ENCODE peak calls at places on chromosomes 4 and X, in four cellular contexts. A, D, O and Z are unnamed samples.

GRCh38 chr4:14837860-14838259 is 164.4 kb upstream of the CPEB2 start:
- DNase-seq in A (no peak), D (no peak), O (no peak), Z (no peak)

GRCh38 chrX:10749113-10749512 is 128.7 kb upstream of the MID1 start:
- DNase-seq in A (no peak), D (no peak), O (peak; percentile 22), Z (no peak)

GRCh38 chr4:5751073-5751917 is 40.3 kb downstream of the EVC start:
- DNase-seq in A (no peak), D (no peak), O (peak; percentile 53), Z (peak; percentile 62)

GRCh38 chr4:159326470-159326869 is 223.6 kb downstream of the RAPGEF2 start:
- DNase-seq in A (no peak), D (no peak), O (no peak), Z (no peak)

GRCh38 chr4:166065324-166065723 is 192.3 kb downstream of the TLL1 start:
- DNase-seq in A (no peak), D (no peak), O (no peak), Z (no peak)

GRCh38 chr4:169744601-169745000 is 13.1 kb downstream of the HPF1 start:
- DNase-seq in A (no peak), D (no peak), O (peak; percentile 21), Z (no peak)

GRCh38 chrX:77167993-77168392 is 279.2 kb upstream of the FGF16 start:
- DNase-seq in A (peak; percentile 27), D (no peak), O (no peak), Z (no peak)

GRCh38 chr4:81030617-81031388 is at the start of gene BMP3:
- DNase-seq in A (no peak), D (no peak), O (peak; percentile 69), Z (peak; percentile 81)

GRCh38 chr4:143443728-143444127 is 69.8 kb upstream of the SMARCA5 start:
- DNase-seq in A (no peak), D (no peak), O (no peak), Z (no peak)

GRCh38 chr4:165433529-165433928 is 54.7 kb downstream of the CPE start:
- DNase-seq in A (no peak), D (no peak), O (no peak), Z (no peak)

GRCh38 chrX:140661657-140662056 is 47.9 kb upstream of the LINC00632 start:
- DNase-seq in A (no peak), D (no peak), O (no peak), Z (no peak)

GRCh38 chr4:64581422-64581821 is 172.2 kb upstream of the TECRL start:
- DNase-seq in A (no peak), D (no peak), O (peak; percentile 50), Z (no peak)

GRCh38 chrX:39766085-39766726 is 331.6 kb downstream of the BCOR start:
- DNase-seq in A (no peak), D (no peak), O (no peak), Z (peak; percentile 69)

GRCh38 chrX:114162068-114162735 is 421.7 kb upstream of the HTR2C start:
- DNase-seq in A (no peak), D (peak; percentile 13), O (no peak), Z (peak; percentile 92)

GRCh38 chr4:48944659-48945290 is 38.2 kb upstream of the OCIAD2 start:
- DNase-seq in A (no peak), D (no peak), O (no peak), Z (peak; percentile 84)

GRCh38 chrX:108312938-108313337 is 125.3 kb downstream of the COL4A6 start:
- DNase-seq in A (peak; percentile 11), D (no peak), O (peak; percentile 75), Z (peak; percentile 72)

GRCh38 chr4:38805530-38806145 is 1.0 kb upstream of the TLR1 start:
- DNase-seq in A (peak; percentile 44), D (no peak), O (no peak), Z (no peak)

GRCh38 chrX:49111846-49112245 is 11.7 kb downstream of the GPKOW start:
- DNase-seq in A (no peak), D (no peak), O (no peak), Z (no peak)

GRCh38 chr4:19944806-19945205 is 306.9 kb upstream of the SLIT2 start:
- DNase-seq in A (no peak), D (no peak), O (no peak), Z (peak; percentile 70)

GRCh38 chrX:9825129-9825865 is 39.1 kb downstream of the SHROOM2 start:
- DNase-seq in A (peak; percentile 22), D (no peak), O (no peak), Z (no peak)

GRCh38 chrX:70132244-70132643 is 1.0 kb upstream of the IGBP1 start:
- DNase-seq in A (no peak), D (no peak), O (no peak), Z (no peak)

DNA sequence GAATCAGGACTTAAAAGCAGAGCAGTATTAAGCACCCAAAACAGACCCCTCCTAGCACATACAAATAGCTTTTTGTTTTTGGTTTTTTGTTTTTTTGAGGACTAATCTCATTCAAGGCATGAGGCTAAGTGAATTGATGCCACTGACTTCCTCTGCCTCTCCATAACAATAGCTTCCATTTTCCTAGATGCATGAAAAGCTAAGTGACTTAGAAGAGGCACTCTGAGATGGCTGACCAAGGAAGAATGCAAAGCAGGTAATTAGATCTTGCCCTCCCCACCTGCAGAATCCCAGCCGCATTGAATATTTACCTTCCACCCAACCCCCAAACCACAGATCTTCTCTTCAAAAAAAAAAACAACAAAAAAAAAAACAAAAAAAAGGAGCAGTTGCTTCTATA is 7.4 kb upstream of the KDR start:
- DNase-seq in A (no peak), D (peak; percentile 75), O (no peak), Z (peak; percentile 61)
- H3K9ac ChIP-seq in A (no peak overlapping the region), D (no peak overlapping the region), O (no peak overlapping the region), Z (no peak overlapping the region)

GRCh38 chr4:137541181-137541580 is 8.9 kb upstream of the PCDH18 start:
- DNase-seq in A (no peak), D (no peak), O (no peak), Z (no peak)

GRCh38 chr4:137543198-137543597 is 10.9 kb upstream of the PCDH18 start:
- DNase-seq in A (no peak), D (peak; percentile 82), O (no peak), Z (peak; percentile 78)

GRCh38 chr4:137543650-137544049 is 11.4 kb upstream of the PCDH18 start:
- DNase-seq in A (no peak), D (no peak), O (no peak), Z (no peak)

GRCh38 chr4:137540356-137540755 is 8.1 kb upstream of the PCDH18 start:
- DNase-seq in A (no peak), D (no peak), O (no peak), Z (no peak)

GRCh38 chr4:137541866-137542648 is 9.8 kb upstream of the PCDH18 start:
- DNase-seq in A (no peak), D (no peak), O (peak; percentile 30), Z (no peak)
- H3K4me3 ChIP-seq in A (no peak overlapping the region), D (no peak overlapping the region), O (peak overlapping the region; percentile 84), Z (no peak overlapping the region)

GRCh38 chr4:153159728-153160221 is 44.5 kb upstream of the TRIM2 start:
- DNase-seq in A (peak; percentile 84), D (no peak), O (peak; percentile 64), Z (no peak)

GRCh38 chr4:153160856-153161598 is 43.2 kb upstream of the TRIM2 start:
- DNase-seq in A (no peak), D (no peak), O (no peak), Z (no peak)

GRCh38 chr4:153156263-153156662 is 48.0 kb upstream of the TRIM2 start:
- DNase-seq in A (no peak), D (no peak), O (no peak), Z (peak; percentile 81)

GRCh38 chr4:153161599-153161971 is 42.7 kb upstream of the TRIM2 start:
- DNase-seq in A (peak; percentile 12), D (no peak), O (no peak), Z (no peak)

DNA sequence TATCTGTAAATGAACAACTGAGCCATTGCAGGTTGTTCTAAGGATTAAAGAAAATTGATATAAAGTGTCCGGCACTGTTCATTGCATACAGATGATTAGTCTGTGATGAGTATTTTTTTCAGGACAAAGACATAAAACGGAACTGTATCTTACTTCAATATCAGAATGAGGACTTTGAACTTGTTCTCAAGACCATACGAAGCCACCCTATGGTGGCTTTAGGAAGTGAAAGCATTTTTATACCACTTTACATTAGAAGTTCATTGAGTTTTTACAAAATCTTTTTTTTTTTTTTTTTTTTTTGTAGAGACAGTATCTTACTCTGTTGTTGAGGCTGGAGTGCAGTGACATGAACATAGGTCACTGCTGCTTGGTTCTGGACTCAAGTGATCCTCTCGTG is 45.2 kb upstream of the TRIM2 start:
- DNase-seq in A (no peak), D (no peak), O (no peak), Z (no peak)
- H3K9ac ChIP-seq in A (no peak overlapping the region), D (no peak overlapping the region), O (no peak overlapping the region), Z (no peak overlapping the region)

GRCh38 chr4:163613375-163613774 is 118.9 kb downstream of the TMA16 start:
- DNase-seq in A (no peak), D (no peak), O (no peak), Z (no peak)
- H3K4me3 ChIP-seq in A (no peak overlapping the region), D (no peak overlapping the region), O (no peak overlapping the region), Z (no peak overlapping the region)

DNA sequence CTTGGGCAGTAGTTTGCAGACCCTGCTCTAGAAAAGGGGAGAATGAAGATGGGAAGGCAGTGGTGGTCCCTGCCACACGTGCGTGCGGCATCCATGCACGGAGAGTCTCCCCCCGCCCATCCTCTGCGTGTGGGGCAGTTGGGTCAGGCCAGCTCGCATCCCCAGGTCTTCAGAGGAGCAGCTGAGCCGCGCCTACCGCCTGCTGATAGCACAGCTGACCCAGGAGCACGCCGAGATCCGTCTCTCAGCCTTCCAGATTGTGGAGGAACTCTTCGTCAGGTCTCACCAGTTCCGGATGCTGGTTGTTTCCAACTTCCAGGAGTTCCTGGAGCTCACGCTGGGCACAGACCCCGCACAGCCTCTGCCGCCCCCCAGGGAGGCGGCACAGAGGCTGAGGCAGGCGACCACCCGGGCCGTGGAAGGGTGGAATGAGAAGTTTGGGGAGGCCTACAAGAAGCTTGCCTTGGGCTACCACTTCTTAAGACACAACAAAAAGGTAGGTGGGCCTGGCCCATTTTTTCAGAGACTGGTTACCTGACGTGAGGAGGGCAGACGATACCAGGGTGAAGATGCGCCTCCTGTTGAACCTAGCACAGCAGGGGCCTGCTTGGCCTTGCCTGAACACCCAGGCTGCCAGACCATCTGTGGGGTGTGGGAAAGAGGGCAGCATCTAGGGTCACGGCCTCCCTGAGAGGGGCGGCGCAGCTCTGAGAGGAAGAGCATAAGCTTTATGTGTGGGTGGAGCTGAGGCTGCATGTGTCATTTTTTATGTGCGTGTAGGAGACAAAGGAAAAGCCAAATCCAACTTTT is 2.6 kb downstream of the UVSSA start:
- DNase-seq in A (no peak), D (no peak), O (no peak), Z (no peak)
- H3K9ac ChIP-seq in A (no peak overlapping the region), D (peak overlapping the region; percentile 26), O (peak overlapping the region; percentile 98), Z (no peak overlapping the region)

DNA sequence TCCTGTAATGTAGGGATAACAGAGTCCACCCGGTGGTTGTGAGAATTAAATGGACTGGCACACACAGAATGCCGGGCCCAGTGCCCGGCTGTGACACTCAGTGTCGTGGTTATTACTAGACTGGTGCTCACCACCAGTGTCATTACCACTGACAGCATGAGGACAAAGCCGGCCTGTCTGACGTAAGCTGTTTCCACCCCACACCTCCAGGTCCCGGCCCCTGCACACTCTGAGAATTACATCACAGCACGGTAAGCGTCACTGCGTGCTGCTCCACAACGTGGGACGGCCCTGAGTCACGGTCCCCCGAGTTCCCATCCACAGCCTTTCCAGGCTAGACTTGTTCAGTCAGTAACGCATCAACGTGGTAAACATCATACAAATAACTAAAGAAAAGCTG is 22.9 kb downstream of the FAT1 start:
- DNase-seq in A (no peak), D (no peak), O (no peak), Z (no peak)
- H3K4me3 ChIP-seq in A (no peak overlapping the region), D (no peak overlapping the region), O (peak overlapping the region; percentile 75), Z (no peak overlapping the region)